ENCODE peak calls at places on chromosome 22, in eight cellular contexts. G is endodermal cell, X is prostate gland, F is psoas muscle, K is left ventricle myocardium inferior, M is astrocyte, I is right lobe of liver, R is thoracic aorta. Z is an unnamed sample.

GRCh38 chr22:23272371-23272770 is 92.1 kb downstream of the BCR start:
- DNase-seq in G (no peak), X (no peak), F (no peak), K (no peak), M (no peak), I (no peak), R (no peak), Z (no peak)

GRCh38 chr22:17575681-17576080 is 12.4 kb downstream of the SLC25A18 start:
- DNase-seq in G (no peak), X (no peak), F (no peak), K (no peak), M (no peak), I (no peak), R (no peak), Z (no peak)

GRCh38 chr22:44335066-44335839 is 22.5 kb upstream of the SHISAL1 start:
- DNase-seq in G (no peak), X (no peak), F (no peak), K (no peak), M (no peak), I (no peak), R (no peak), Z (no peak)

GRCh38 chr22:22870577-22871398 is 16.8 kb upstream of the IGLL5 start:
- DNase-seq in G (peak), X (no peak), F (no peak), K (no peak), M (no peak), I (no peak), R (no peak), Z (no peak)

GRCh38 chr22:23278883-23279675 is 98.8 kb downstream of the BCR start:
- DNase-seq in G (no peak), X (peak), F (no peak), K (no peak), M (peak), I (no peak), R (no peak), Z (no peak)

GRCh38 chr22:38618258-38618657 is 37.9 kb downstream of the FAM227A start:
- DNase-seq in G (no peak), X (no peak), F (no peak), K (no peak), M (no peak), I (no peak), R (no peak), Z (no peak)

GRCh38 chr22:18970180-18970947 is 34.3 kb upstream of the PRODH start:
- DNase-seq in G (peak), X (no peak), F (no peak), K (no peak), M (no peak), I (peak), R (no peak), Z (peak)

GRCh38 chr22:28034760-28035401 is 115.8 kb upstream of the PITPNB start:
- DNase-seq in G (peak), X (peak), F (peak), K (peak), M (peak), I (peak), R (no peak), Z (no peak)

GRCh38 chr22:19068784-19069271 is 53.4 kb downstream of the DGCR2 start:
- DNase-seq in G (no peak), X (no peak), F (no peak), K (no peak), M (no peak), I (no peak), R (no peak), Z (no peak)

GRCh38 chr22:50342651-50343540 is at the start of gene PPP6R2:
- DNase-seq in G (peak), X (peak), F (peak), K (peak), M (no peak), I (peak), R (no peak), Z (peak)

GRCh38 chr22:19737846-19738663 is 14.7 kb downstream of the GP1BB start:
- DNase-seq in G (no peak), X (no peak), F (no peak), K (no peak), M (no peak), I (no peak), R (no peak), Z (no peak)

GRCh38 chr22:40728731-40729189 is 49.5 kb downstream of the MCHR1 start:
- DNase-seq in G (no peak), X (peak), F (no peak), K (no peak), M (peak), I (no peak), R (no peak), Z (peak)

GRCh38 chr22:40727607-40728325 is 48.5 kb downstream of the MCHR1 start:
- DNase-seq in G (no peak), X (no peak), F (no peak), K (no peak), M (no peak), I (no peak), R (no peak), Z (no peak)

GRCh38 chr22:40733919-40734318 is 54.6 kb downstream of the MCHR1 start:
- DNase-seq in G (no peak), X (no peak), F (no peak), K (no peak), M (no peak), I (no peak), R (no peak), Z (no peak)

GRCh38 chr22:40729284-40729683 is 50.0 kb downstream of the MCHR1 start:
- DNase-seq in G (no peak), X (no peak), F (no peak), K (no peak), M (no peak), I (no peak), R (no peak), Z (no peak)

GRCh38 chr22:40732996-40733292 is 53.7 kb downstream of the MCHR1 start:
- DNase-seq in G (no peak), X (no peak), F (no peak), K (no peak), M (no peak), I (no peak), R (no peak), Z (no peak)
- TF ChIP-seq CTCF in G (peak), X (no peak), F (no peak), K (no peak), M (no peak), I (no peak), R (no peak), Z (no peak)

GRCh38 chr22:33083212-33083611 is 25.0 kb upstream of the SYN3 start:
- DNase-seq in G (no peak), X (no peak), F (no peak), K (no peak), M (no peak), I (no peak), R (no peak), Z (no peak)

GRCh38 chr22:33076368-33076767 is 18.2 kb upstream of the SYN3 start:
- DNase-seq in G (no peak), X (no peak), F (no peak), K (no peak), M (peak), I (no peak), R (no peak), Z (no peak)

DNA sequence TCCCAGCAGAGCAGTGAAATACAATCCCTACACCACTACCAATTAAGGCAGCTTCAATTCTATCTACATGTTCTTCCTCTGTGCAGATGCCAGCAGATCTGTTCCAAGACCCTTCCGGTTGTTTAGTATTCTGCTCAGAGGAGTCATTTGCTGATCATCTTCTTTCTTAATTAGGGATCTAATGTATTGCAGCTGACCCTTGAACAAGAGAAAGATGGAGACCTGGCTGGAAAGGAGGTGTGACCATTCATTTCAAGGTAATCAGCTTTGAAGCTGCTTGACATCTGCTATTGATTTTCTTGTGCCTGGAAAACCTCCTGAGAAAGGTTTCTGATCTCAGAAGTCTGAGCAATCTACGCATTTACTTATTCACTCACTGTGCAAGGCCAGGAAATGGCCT is 24.0 kb upstream of the SYN3 start:
- DNase-seq in G (no peak), X (no peak), F (no peak), K (no peak), M (no peak), I (no peak), R (no peak), Z (peak)
- H3K27ac ChIP-seq in G (no peak), X (no peak), F (no peak), K (no peak), M (no peak), I (no peak), R (no peak), Z (peak)

GRCh38 chr22:41952713-41953112 is 763 bp downstream of the SMIM45 start:
- DNase-seq in G (no peak), X (no peak), F (no peak), K (no peak), M (no peak), I (no peak), R (no peak), Z (no peak)

GRCh38 chr22:41963453-41964105 is 5.7 kb upstream of the SEPTIN3 start:
- DNase-seq in G (peak), X (no peak), F (no peak), K (no peak), M (peak), I (no peak), R (no peak), Z (peak)

DNA sequence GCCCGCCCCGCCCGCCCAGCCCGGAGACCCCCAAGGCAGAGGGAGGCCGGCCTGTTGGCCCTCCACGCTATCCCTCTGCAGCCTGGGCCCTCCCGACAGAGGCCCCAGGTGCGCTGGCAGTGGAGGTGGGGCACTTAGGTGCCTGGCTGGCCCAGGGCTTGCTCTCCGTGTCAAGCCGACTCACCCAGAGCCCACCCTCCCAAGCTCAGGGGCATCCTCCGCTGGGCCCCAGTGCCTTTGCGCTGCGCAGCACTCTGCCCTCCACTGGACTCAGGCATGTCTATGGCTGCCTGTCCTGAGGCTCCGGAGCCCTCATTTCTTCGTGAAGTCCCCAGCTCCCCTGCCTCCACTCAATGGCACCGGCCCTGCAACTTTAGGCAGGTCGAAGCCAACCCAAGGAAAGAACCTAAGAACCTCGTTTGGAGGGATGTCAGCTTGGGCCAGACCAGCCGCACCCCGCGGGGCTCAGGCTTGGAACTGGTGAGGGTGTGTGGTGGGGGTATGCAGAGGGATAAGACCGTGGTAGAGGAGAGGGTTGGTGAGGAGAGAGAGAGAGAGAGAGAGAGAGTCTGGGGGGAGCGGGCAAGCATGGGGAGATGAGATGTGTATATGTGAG is 6.1 kb downstream of the SMIM45 start:
- DNase-seq in G (no peak), X (no peak), F (no peak), K (no peak), M (no peak), I (no peak), R (no peak), Z (no peak)
- TF ChIP-seq CTCF in G (no peak), X (no peak), F (no peak), K (peak), M (no peak), I (no peak), R (no peak), Z (no peak)

GRCh38 chr22:29693151-29693550 is 26.7 kb upstream of the CABP7 start:
- DNase-seq in G (no peak), X (no peak), F (no peak), K (no peak), M (no peak), I (no peak), R (no peak), Z (no peak)

GRCh38 chr22:29691636-29692326 is 28.0 kb upstream of the CABP7 start:
- DNase-seq in G (peak), X (no peak), F (no peak), K (no peak), M (no peak), I (no peak), R (no peak), Z (no peak)

GRCh38 chr22:29693671-29694070 is 26.1 kb upstream of the CABP7 start:
- DNase-seq in G (no peak), X (no peak), F (no peak), K (no peak), M (no peak), I (no peak), R (no peak), Z (no peak)

GRCh38 chr22:29690481-29690880 is 29.3 kb upstream of the CABP7 start:
- DNase-seq in G (no peak), X (no peak), F (no peak), K (no peak), M (peak), I (no peak), R (no peak), Z (peak)

DNA sequence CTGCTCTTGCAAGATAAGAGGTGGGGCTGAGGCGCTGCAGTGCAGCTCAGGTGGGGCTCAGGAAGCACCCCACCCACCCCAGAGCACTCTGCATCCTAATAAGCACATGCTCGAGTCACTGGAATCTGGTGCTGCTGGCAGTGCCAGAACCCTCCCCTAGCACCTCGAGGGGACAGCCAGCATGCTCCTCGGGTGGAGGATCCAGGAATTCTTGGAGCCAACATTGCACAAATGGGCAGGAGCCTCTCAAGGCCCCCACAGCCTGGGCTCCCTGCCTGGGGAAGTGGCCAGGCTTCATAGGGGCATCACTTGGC is 27.5 kb upstream of the CABP7 start:
- DNase-seq in G (no peak), X (no peak), F (no peak), K (no peak), M (no peak), I (no peak), R (no peak), Z (no peak)
- H3K27ac ChIP-seq in G (no peak), X (no peak), F (no peak), K (no peak), M (no peak), I (no peak), R (no peak), Z (no peak)

DNA sequence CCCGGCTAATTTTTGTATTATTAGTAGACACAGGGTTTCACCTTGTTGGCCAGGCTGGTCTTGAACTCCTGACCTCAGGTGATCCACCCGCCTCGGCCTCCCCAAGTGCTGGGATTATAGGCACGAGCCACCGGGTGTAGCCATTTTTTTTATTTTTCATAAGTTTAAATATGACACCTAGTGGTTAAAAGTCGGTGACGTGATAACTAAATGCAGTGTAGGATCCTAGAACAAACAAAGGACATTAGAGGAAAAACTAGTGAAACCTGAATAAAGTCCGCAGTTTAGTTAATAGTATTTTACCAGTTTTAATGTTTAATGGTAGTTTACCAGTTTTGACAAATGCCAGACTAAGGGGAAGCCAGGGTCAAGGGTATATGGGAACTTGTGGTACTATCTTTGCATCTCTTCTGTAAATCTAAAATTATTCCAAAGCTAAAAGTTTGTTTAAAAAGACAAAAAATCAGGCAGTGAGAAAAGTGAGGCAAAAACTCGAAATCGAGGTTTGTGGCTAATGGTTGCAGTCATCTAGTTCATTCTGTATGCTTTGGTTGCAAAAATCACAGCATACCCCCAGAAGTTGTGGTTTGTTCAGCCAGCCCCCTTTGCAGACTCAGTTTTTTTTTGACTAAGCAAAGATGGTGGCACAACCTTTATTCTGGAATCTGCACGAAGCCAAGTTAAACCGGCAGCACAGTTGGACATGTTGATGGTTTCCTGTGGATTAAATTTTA is 29.6 kb downstream of the TOM1 start:
- DNase-seq in G (no peak), X (no peak), F (no peak), K (no peak), M (no peak), I (no peak), R (no peak), Z (no peak)
- TF ChIP-seq CTCF in G (no peak), X (no peak), F (no peak), K (no peak), M (no peak), I (no peak), R (no peak), Z (no peak)